ENCODE peak calls at places on chromosomes 2 and 18, in four cellular contexts. One of them, this sample, is unnamed.

GRCh38 chr2:70962211-70962884 is 16.1 kb upstream of the ANKRD53 start:
- DNase-seq in posterior vena cava: no peak
- DNase-seq in KBM-7: no peak
- DNase-seq in nucleus accumbens: no peak
- DNase-seq in this sample: no peak

GRCh38 chr2:56123538-56123937 is 60.3 kb upstream of the CCDC85A start:
- DNase-seq in posterior vena cava: no peak
- DNase-seq in KBM-7: no peak
- DNase-seq in nucleus accumbens: no peak
- DNase-seq in this sample: no peak

GRCh38 chr2:98911376-98912154 is 24.5 kb downstream of the CRACDL start:
- DNase-seq in posterior vena cava: peak
- DNase-seq in KBM-7: no peak
- DNase-seq in nucleus accumbens: no peak
- DNase-seq in this sample: no peak

GRCh38 chr2:165432234-165432966 is 37.1 kb upstream of the CSRNP3 start:
- DNase-seq in posterior vena cava: no peak
- DNase-seq in KBM-7: no peak
- DNase-seq in nucleus accumbens: no peak
- DNase-seq in this sample: no peak

GRCh38 chr2:153870308-153870707 is 1.4 kb upstream of the GALNT13 start:
- DNase-seq in posterior vena cava: no peak
- DNase-seq in KBM-7: no peak
- DNase-seq in nucleus accumbens: no peak
- DNase-seq in this sample: no peak

GRCh38 chr2:68992933-68993332 is 18.5 kb downstream of the GKN1 start:
- DNase-seq in posterior vena cava: no peak
- DNase-seq in KBM-7: no peak
- DNase-seq in nucleus accumbens: no peak
- DNase-seq in this sample: no peak

GRCh38 chr2:545711-546650 is 131.2 kb downstream of the TMEM18 start:
- DNase-seq in posterior vena cava: peak
- DNase-seq in KBM-7: no peak
- DNase-seq in nucleus accumbens: no peak
- DNase-seq in this sample: no peak

GRCh38 chr2:98691307-98691706 is 39.6 kb downstream of the MGAT4A start:
- DNase-seq in posterior vena cava: no peak
- DNase-seq in KBM-7: no peak
- DNase-seq in nucleus accumbens: peak
- DNase-seq in this sample: no peak

GRCh38 chr2:240240017-240240416 is 99.6 kb upstream of the OTOS start:
- DNase-seq in posterior vena cava: no peak
- DNase-seq in KBM-7: no peak
- DNase-seq in nucleus accumbens: no peak
- DNase-seq in this sample: no peak

GRCh38 chr2:96537066-96537733 is 648 bp downstream of the ARID5A start:
- DNase-seq in posterior vena cava: peak
- DNase-seq in KBM-7: peak
- DNase-seq in nucleus accumbens: no peak
- DNase-seq in this sample: peak

GRCh38 chr2:189412330-189412953 is 28.8 kb upstream of the WDR75 start:
- DNase-seq in posterior vena cava: no peak
- DNase-seq in KBM-7: peak
- DNase-seq in nucleus accumbens: no peak
- DNase-seq in this sample: peak

GRCh38 chr2:208315081-208315788 is 49.2 kb downstream of the PIKFYVE start:
- DNase-seq in posterior vena cava: no peak
- DNase-seq in KBM-7: peak
- DNase-seq in nucleus accumbens: no peak
- DNase-seq in this sample: no peak

GRCh38 chr2:188808921-188809320 is 165.3 kb upstream of the COL3A1 start:
- DNase-seq in posterior vena cava: no peak
- DNase-seq in KBM-7: no peak
- DNase-seq in nucleus accumbens: no peak
- DNase-seq in this sample: no peak

GRCh38 chr18:24368749-24369148 is 28.9 kb downstream of the OSBPL1A start:
- DNase-seq in posterior vena cava: no peak
- DNase-seq in KBM-7: no peak
- DNase-seq in nucleus accumbens: peak
- DNase-seq in this sample: no peak

GRCh38 chr2:60706021-60706420 is 50.0 kb upstream of the PAPOLG start:
- DNase-seq in posterior vena cava: no peak
- DNase-seq in KBM-7: no peak
- DNase-seq in nucleus accumbens: no peak
- DNase-seq in this sample: no peak

GRCh38 chr2:177882501-177882900 is 190.1 kb downstream of the PDE11A start:
- DNase-seq in posterior vena cava: no peak
- DNase-seq in KBM-7: no peak
- DNase-seq in nucleus accumbens: no peak
- DNase-seq in this sample: no peak

GRCh38 chr2:12402440-12403139 is 314.1 kb upstream of the TRIB2 start:
- DNase-seq in posterior vena cava: no peak
- DNase-seq in KBM-7: no peak
- DNase-seq in nucleus accumbens: no peak
- DNase-seq in this sample: no peak

GRCh38 chr18:13375302-13376255 is 157.0 kb downstream of the LDLRAD4 start:
- DNase-seq in posterior vena cava: peak
- DNase-seq in KBM-7: no peak
- DNase-seq in nucleus accumbens: no peak
- DNase-seq in this sample: no peak

GRCh38 chr2:88265352-88265960 is 95.3 kb downstream of the THNSL2 start:
- DNase-seq in posterior vena cava: no peak
- DNase-seq in KBM-7: peak
- DNase-seq in nucleus accumbens: no peak
- DNase-seq in this sample: no peak